ENCODE peak calls at places on chromosomes 4 and X, in six cellular contexts. N, U, R, T, M and A are unnamed samples.

GRCh38 chr4:26719954-26720552 is 136.2 kb downstream of the TBC1D19 start:
- DNase-seq in N (no peak), U (no peak), R (no peak), T (no peak), M (peak), A (no peak)

GRCh38 chr4:2712261-2712842 is 43.8 kb downstream of the TNIP2 start:
- DNase-seq in N (no peak), U (no peak), R (no peak), T (no peak), M (peak), A (no peak)

GRCh38 chr4:15035152-15035551 is 32.9 kb downstream of the CPEB2 start:
- DNase-seq in N (no peak), U (no peak), R (no peak), T (no peak), M (no peak), A (no peak)

GRCh38 chr4:187618701-187619278 is 376.8 kb upstream of the ZFP42 start:
- DNase-seq in N (no peak), U (no peak), R (no peak), T (no peak), M (peak), A (no peak)

GRCh38 chrX:39772057-39772832 is 325.5 kb downstream of the BCOR start:
- DNase-seq in N (peak), U (no peak), R (no peak), T (peak), M (peak), A (no peak)

GRCh38 chr4:45453258-45453841 is 670.5 kb downstream of the GABRG1 start:
- DNase-seq in N (no peak), U (no peak), R (no peak), T (no peak), M (peak), A (no peak)

GRCh38 chr4:24805566-24805965 is 10.2 kb downstream of the SOD3 start:
- DNase-seq in N (no peak), U (no peak), R (no peak), T (no peak), M (no peak), A (no peak)

GRCh38 chrX:115226929-115227328 is 7.0 kb downstream of the LRCH2 start:
- DNase-seq in N (no peak), U (peak), R (no peak), T (no peak), M (peak), A (no peak)

GRCh38 chrX:65528705-65529340 is 5.8 kb downstream of the LAS1L start:
- DNase-seq in N (peak), U (peak), R (no peak), T (peak), M (peak), A (no peak)

GRCh38 chr4:187027231-187027760 is 303.6 kb upstream of the FAT1 start:
- DNase-seq in N (no peak), U (no peak), R (no peak), T (no peak), M (peak), A (no peak)

GRCh38 chr4:40270609-40271008 is 64.5 kb upstream of the CHRNA9 start:
- DNase-seq in N (no peak), U (no peak), R (no peak), T (no peak), M (no peak), A (no peak)

GRCh38 chrX:78997870-78998558 is 52.8 kb downstream of the P2RY10 start:
- DNase-seq in N (peak), U (no peak), R (peak), T (no peak), M (no peak), A (no peak)

GRCh38 chr4:53196872-53197759 is 168.7 kb downstream of the SCFD2 start:
- DNase-seq in N (no peak), U (peak), R (no peak), T (no peak), M (peak), A (no peak)

GRCh38 chrX:21479695-21480280 is 105.6 kb downstream of the CNKSR2 start:
- DNase-seq in N (no peak), U (peak), R (peak), T (no peak), M (peak), A (no peak)

GRCh38 chr4:108644237-108644636 is 6.2 kb upstream of the OSTC start:
- DNase-seq in N (no peak), U (no peak), R (no peak), T (no peak), M (no peak), A (no peak)

GRCh38 chr4:52288212-52288611 is 237.1 kb downstream of the SPATA18 start:
- DNase-seq in N (no peak), U (no peak), R (no peak), T (no peak), M (no peak), A (no peak)

GRCh38 chrX:45731448-45731847 is 530.8 kb upstream of the DIPK2B start:
- DNase-seq in N (no peak), U (no peak), R (no peak), T (no peak), M (no peak), A (no peak)